ENCODE peak calls at places on chromosomes 16 and 17, in four cellular contexts. D, S, B and Q are unnamed samples.

GRCh38 chr17:58156839-58157803 is 8.9 kb downstream of the OR4D1 start:
- DNase-seq in D (no peak), S (peak; percentile 37), B (no peak), Q (no peak)

GRCh38 chr17:63519972-63520882 is 2.9 kb upstream of the KCNH6 start:
- DNase-seq in S (no peak), B (peak; percentile 63), D (peak; percentile 98), Q (no peak)

GRCh38 chr16:10045947-10046346 is 136.3 kb downstream of the GRIN2A start:
- DNase-seq in D (no peak), S (no peak), B (no peak), Q (no peak)

GRCh38 chr17:17987901-17988300 is 15.2 kb downstream of the DRC3 start:
- DNase-seq in S (no peak), D (no peak), B (no peak), Q (no peak)

GRCh38 chr17:43199633-43200032 is 12.0 kb upstream of the TMEM106A start:
- DNase-seq in B (no peak), S (no peak), D (no peak), Q (no peak)

GRCh38 chr16:13435873-13436474 is 484.0 kb upstream of the ERCC4 start:
- DNase-seq in B (no peak), D (no peak), S (no peak), Q (no peak)

GRCh38 chr17:50887705-50888245 is 21.6 kb upstream of the TOB1 start:
- DNase-seq in S (no peak), D (no peak), B (no peak), Q (no peak)

GRCh38 chr17:51461578-51462004 is 201.2 kb downstream of the UTP18 start:
- DNase-seq in S (peak; percentile 31), D (peak; percentile 64), B (peak; percentile 62), Q (peak; percentile 87)

GRCh38 chr17:50556803-50557202 is 3.7 kb upstream of the CACNA1G start:
- DNase-seq in D (peak; percentile 84), B (no peak), S (peak; percentile 34), Q (no peak)

GRCh38 chr16:8632675-8633182 is 11.2 kb downstream of the METTL22 start:
- DNase-seq in D (no peak), B (no peak), S (no peak), Q (no peak)

GRCh38 chr16:67162439-67163163 is 1.9 kb upstream of the HSF4 start:
- DNase-seq in D (no peak), B (peak; percentile 13), S (no peak), Q (no peak)

GRCh38 chr17:62702746-62703268 is 75.3 kb downstream of the MRC2 start:
- DNase-seq in S (no peak), B (no peak), D (no peak), Q (no peak)

GRCh38 chr17:33049781-33050414 is 58.3 kb downstream of the SPACA3 start:
- DNase-seq in B (peak; percentile 69), S (no peak), D (no peak), Q (peak; percentile 57)

GRCh38 chr17:2412561-2413021 is 11.7 kb upstream of the MNT start:
- DNase-seq in S (no peak), B (peak; percentile 88), D (no peak), Q (no peak)

GRCh38 chr16:72125635-72126428 is 32.2 kb downstream of the DHX38 start:
- DNase-seq in B (no peak), S (no peak), D (no peak), Q (no peak)

GRCh38 chr16:80167657-80168056 is 373.1 kb upstream of the DYNLRB2 start:
- DNase-seq in D (no peak), S (no peak), B (no peak), Q (no peak)

GRCh38 chr17:9890124-9890523 is 14.9 kb downstream of the RCVRN start:
- DNase-seq in B (no peak), S (peak; percentile 36), D (no peak), Q (peak; percentile 22)

GRCh38 chr16:49472598-49472997 is 99.0 kb downstream of the C16orf78 start:
- DNase-seq in B (no peak), D (no peak), S (no peak), Q (no peak)

GRCh38 chr17:69557339-69557738 is 142.8 kb downstream of the MAP2K6 start:
- DNase-seq in D (no peak), B (no peak), S (no peak), Q (no peak)

GRCh38 chr17:66541461-66542182 is 239.2 kb downstream of the PRKCA start:
- DNase-seq in S (no peak), B (no peak), D (no peak), Q (no peak)

GRCh38 chr17:47119746-47120520 is 69.2 kb downstream of the CDC27 start:
- DNase-seq in D (no peak), S (no peak), B (no peak), Q (no peak)

GRCh38 chr16:50719401-50720337 is 22.2 kb upstream of the CYLD start:
- DNase-seq in B (peak; percentile 67), D (no peak), S (no peak), Q (no peak)

GRCh38 chr17:7916799-7917198 is 710 bp upstream of the RNF227 start:
- DNase-seq in D (no peak), S (no peak), B (no peak), Q (no peak)

GRCh38 chr16:29116980-29117379 is 132.1 kb downstream of the LAT start:
- DNase-seq in D (no peak), B (no peak), S (no peak), Q (no peak)

GRCh38 chr17:36641877-36642845 is 40.8 kb downstream of the MRM1 start:
- DNase-seq in D (no peak), B (no peak), S (no peak), Q (no peak)

GRCh38 chr17:17417718-17418151 is 59.1 kb upstream of the MED9 start:
- DNase-seq in B (no peak), D (no peak), S (no peak), Q (no peak)

GRCh38 chr16:85132456-85133289 is 20.4 kb upstream of the CIBAR2 start:
- DNase-seq in B (no peak), D (no peak), S (no peak), Q (no peak)

GRCh38 chr17:27888945-27889344 is 4.2 kb downstream of the LYRM9 start:
- DNase-seq in D (no peak), B (peak; percentile 77), S (no peak), Q (peak; percentile 11)

GRCh38 chr16:74438492-74438979 is 17.3 kb upstream of the CLEC18B start:
- DNase-seq in B (no peak), S (no peak), D (no peak), Q (no peak)

GRCh38 chr17:82334622-82335394 is 1.2 kb upstream of the SECTM1 start:
- DNase-seq in D (no peak), B (no peak), S (peak; percentile 18), Q (no peak)

GRCh38 chr17:4854181-4854681 is 21.1 kb downstream of the MINK1 start:
- DNase-seq in S (no peak), D (no peak), B (no peak), Q (no peak)

GRCh38 chr17:40563371-40564052 is 1.8 kb downstream of the CCR7 start:
- DNase-seq in B (no peak), S (no peak), D (no peak), Q (no peak)